ENCODE peak calls at places on chromosomes 1 and 21, in eight cellular contexts. One of them, this sample, is unnamed.

GRCh38 chr1:54803761-54804470 is 2.8 kb upstream of the TTC22 start:
- DNase-seq in GM23338: no peak
- DNase-seq in pancreas: no peak
- DNase-seq in thoracic aorta: no peak
- DNase-seq in right lobe of liver: peak; percentile 83
- DNase-seq in lower lobe of right lung: peak; percentile 26
- DNase-seq in HCT116: no peak
- DNase-seq in vagina: no peak
- DNase-seq in this sample: peak; percentile 66

GRCh38 chr1:241990040-241990439 is 8.9 kb downstream of the MAP1LC3C start:
- DNase-seq in GM23338: peak; percentile 47
- DNase-seq in pancreas: peak; percentile 55
- DNase-seq in thoracic aorta: peak; percentile 8
- DNase-seq in right lobe of liver: no peak
- DNase-seq in lower lobe of right lung: peak; percentile 61
- DNase-seq in HCT116: peak; percentile 76
- DNase-seq in vagina: no peak
- DNase-seq in this sample: peak; percentile 76

GRCh38 chr1:10598088-10598712 is 123.5 kb downstream of the PEX14 start:
- DNase-seq in GM23338: no peak
- DNase-seq in pancreas: no peak
- DNase-seq in thoracic aorta: no peak
- DNase-seq in right lobe of liver: no peak
- DNase-seq in lower lobe of right lung: no peak
- DNase-seq in HCT116: no peak
- DNase-seq in vagina: no peak
- DNase-seq in this sample: no peak

GRCh38 chr1:42747125-42747524 is 7.1 kb upstream of the CLDN19 start:
- DNase-seq in GM23338: peak; percentile 68
- DNase-seq in pancreas: peak; percentile 45
- DNase-seq in thoracic aorta: no peak
- DNase-seq in right lobe of liver: no peak
- DNase-seq in lower lobe of right lung: no peak
- DNase-seq in HCT116: no peak
- DNase-seq in vagina: no peak
- DNase-seq in this sample: no peak

GRCh38 chr1:224747578-224747977 is 131.5 kb downstream of the CNIH3 start:
- DNase-seq in GM23338: no peak
- DNase-seq in pancreas: no peak
- DNase-seq in thoracic aorta: no peak
- DNase-seq in right lobe of liver: no peak
- DNase-seq in lower lobe of right lung: no peak
- DNase-seq in HCT116: no peak
- DNase-seq in vagina: no peak
- DNase-seq in this sample: no peak

GRCh38 chr1:174799136-174799479 is 200.6 kb upstream of the CACYBP start:
- DNase-seq in GM23338: no peak
- DNase-seq in pancreas: no peak
- DNase-seq in thoracic aorta: no peak
- DNase-seq in right lobe of liver: no peak
- DNase-seq in lower lobe of right lung: no peak
- DNase-seq in HCT116: no peak
- DNase-seq in vagina: no peak
- DNase-seq in this sample: no peak

GRCh38 chr1:64915381-64916274 is 50.7 kb downstream of the JAK1 start:
- DNase-seq in GM23338: peak; percentile 40
- DNase-seq in pancreas: no peak
- DNase-seq in thoracic aorta: no peak
- DNase-seq in right lobe of liver: peak; percentile 73
- DNase-seq in lower lobe of right lung: no peak
- DNase-seq in HCT116: no peak
- DNase-seq in vagina: no peak
- DNase-seq in this sample: no peak

GRCh38 chr1:173064011-173064410 is 13.3 kb upstream of the TNFSF18 start:
- DNase-seq in GM23338: no peak
- DNase-seq in pancreas: no peak
- DNase-seq in thoracic aorta: no peak
- DNase-seq in right lobe of liver: no peak
- DNase-seq in lower lobe of right lung: no peak
- DNase-seq in HCT116: no peak
- DNase-seq in vagina: no peak
- DNase-seq in this sample: no peak

GRCh38 chr1:156705321-156705917 is at the start of gene CRABP2:
- DNase-seq in GM23338: peak; percentile 72
- DNase-seq in pancreas: peak; percentile 57
- DNase-seq in thoracic aorta: no peak
- DNase-seq in right lobe of liver: no peak
- DNase-seq in lower lobe of right lung: peak; percentile 57
- DNase-seq in HCT116: no peak
- DNase-seq in vagina: no peak
- DNase-seq in this sample: no peak

GRCh38 chr21:31873696-31874599 is 1.1 kb downstream of the HUNK start:
- DNase-seq in GM23338: peak; percentile 73
- DNase-seq in pancreas: peak; percentile 85
- DNase-seq in thoracic aorta: no peak
- DNase-seq in right lobe of liver: no peak
- DNase-seq in lower lobe of right lung: peak; percentile 57
- DNase-seq in HCT116: no peak
- DNase-seq in vagina: no peak
- DNase-seq in this sample: no peak

GRCh38 chr1:233802611-233803010 is 101.9 kb upstream of the SLC35F3 start:
- DNase-seq in GM23338: no peak
- DNase-seq in pancreas: no peak
- DNase-seq in thoracic aorta: no peak
- DNase-seq in right lobe of liver: no peak
- DNase-seq in lower lobe of right lung: no peak
- DNase-seq in HCT116: no peak
- DNase-seq in vagina: no peak
- DNase-seq in this sample: no peak
- H3K27ac ChIP-seq in GM23338: no peak overlapping the region
- H3K27ac ChIP-seq in pancreas: no peak overlapping the region
- H3K27ac ChIP-seq in thoracic aorta: no peak overlapping the region
- H3K27ac ChIP-seq in right lobe of liver: no peak overlapping the region
- H3K27ac ChIP-seq in lower lobe of right lung: no peak overlapping the region
- H3K27ac ChIP-seq in HCT116: no peak overlapping the region
- H3K27ac ChIP-seq in vagina: no peak overlapping the region
- H3K27ac ChIP-seq in this sample: no peak overlapping the region

DNA sequence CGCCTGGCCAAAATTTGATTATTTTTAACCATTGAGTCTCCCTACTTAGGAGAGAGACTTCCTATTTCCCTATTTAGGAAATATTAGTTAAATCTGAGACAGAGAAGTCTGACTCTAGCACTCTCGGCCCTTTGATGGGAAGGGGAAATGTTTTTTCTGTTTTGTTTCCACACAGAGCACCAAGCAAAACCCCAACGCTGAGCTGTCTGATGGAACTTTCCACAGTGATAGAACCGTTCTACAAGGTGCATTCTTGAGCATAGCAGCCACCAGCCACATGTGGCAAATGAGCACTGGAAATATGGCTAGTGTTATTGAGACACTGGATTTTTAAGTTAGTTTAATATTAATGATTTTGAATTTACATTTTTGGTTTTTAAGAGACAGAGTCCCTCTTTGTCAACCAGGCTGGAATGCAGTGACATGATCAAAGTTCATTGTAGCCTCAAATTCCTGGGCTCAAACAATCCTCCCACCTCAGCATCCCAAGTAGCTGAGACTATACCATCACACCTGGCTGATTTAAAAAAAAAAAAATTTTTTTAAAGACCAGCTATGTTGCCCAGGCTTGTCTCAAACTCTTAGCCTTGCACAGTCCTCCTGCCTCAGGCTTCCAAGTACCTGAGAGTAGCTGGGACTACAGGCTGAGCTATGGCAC is 77.3 kb upstream of the GALNT2 start:
- DNase-seq in GM23338: no peak
- DNase-seq in pancreas: no peak
- DNase-seq in thoracic aorta: no peak
- DNase-seq in right lobe of liver: no peak
- DNase-seq in lower lobe of right lung: no peak
- DNase-seq in HCT116: no peak
- DNase-seq in vagina: peak; percentile 16
- DNase-seq in this sample: no peak
- TF ChIP-seq CTCF in GM23338: no peak
- TF ChIP-seq CTCF in pancreas: no peak
- TF ChIP-seq CTCF in thoracic aorta: no peak
- TF ChIP-seq CTCF in right lobe of liver: no peak
- TF ChIP-seq CTCF in lower lobe of right lung: no peak
- TF ChIP-seq CTCF in HCT116: no peak
- TF ChIP-seq CTCF in vagina: no peak
- TF ChIP-seq CTCF in this sample: no peak

DNA sequence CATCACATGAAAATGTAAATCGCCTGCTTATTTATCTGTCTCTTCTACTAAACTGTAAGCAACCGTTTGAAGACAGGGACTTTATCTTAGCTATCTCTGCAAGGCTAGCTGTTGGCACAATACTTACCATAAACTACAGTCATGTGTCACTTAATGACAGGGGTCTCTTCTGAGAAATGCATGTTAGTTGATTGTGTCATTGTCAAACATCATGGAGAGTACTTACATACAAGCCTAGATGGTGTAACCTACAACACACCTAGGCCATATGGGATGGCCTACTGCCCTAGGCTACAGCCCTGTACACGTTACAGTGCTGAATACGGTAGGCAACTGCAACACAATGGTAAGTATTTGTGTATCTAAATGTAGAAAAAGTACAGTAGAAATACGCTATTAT is 267.9 kb downstream of the SDCCAG8 start:
- DNase-seq in GM23338: no peak
- DNase-seq in pancreas: no peak
- DNase-seq in thoracic aorta: no peak
- DNase-seq in right lobe of liver: no peak
- DNase-seq in lower lobe of right lung: no peak
- DNase-seq in HCT116: no peak
- DNase-seq in vagina: no peak
- DNase-seq in this sample: no peak
- H3K27ac ChIP-seq in GM23338: no peak overlapping the region
- H3K27ac ChIP-seq in pancreas: no peak overlapping the region
- H3K27ac ChIP-seq in thoracic aorta: no peak overlapping the region
- H3K27ac ChIP-seq in right lobe of liver: no peak overlapping the region
- H3K27ac ChIP-seq in lower lobe of right lung: no peak overlapping the region
- H3K27ac ChIP-seq in HCT116: no peak overlapping the region
- H3K27ac ChIP-seq in vagina: no peak overlapping the region
- H3K27ac ChIP-seq in this sample: no peak overlapping the region

GRCh38 chr1:204447736-204448135 is 36.1 kb upstream of the PPP1R15B start:
- DNase-seq in GM23338: no peak
- DNase-seq in pancreas: no peak
- DNase-seq in thoracic aorta: no peak
- DNase-seq in right lobe of liver: no peak
- DNase-seq in lower lobe of right lung: no peak
- DNase-seq in HCT116: no peak
- DNase-seq in vagina: no peak
- DNase-seq in this sample: no peak

GRCh38 chr1:204443871-204444581 is 32.4 kb upstream of the PPP1R15B start:
- DNase-seq in GM23338: no peak
- DNase-seq in pancreas: no peak
- DNase-seq in thoracic aorta: no peak
- DNase-seq in right lobe of liver: no peak
- DNase-seq in lower lobe of right lung: no peak
- DNase-seq in HCT116: no peak
- DNase-seq in vagina: no peak
- DNase-seq in this sample: no peak

GRCh38 chr1:204446413-204447111 is 34.9 kb upstream of the PPP1R15B start:
- DNase-seq in GM23338: peak; percentile 93
- DNase-seq in pancreas: peak; percentile 77
- DNase-seq in thoracic aorta: no peak
- DNase-seq in right lobe of liver: peak; percentile 74
- DNase-seq in lower lobe of right lung: peak; percentile 76
- DNase-seq in HCT116: no peak
- DNase-seq in vagina: no peak
- DNase-seq in this sample: no peak

GRCh38 chr1:204447220-204447619 is 35.6 kb upstream of the PPP1R15B start:
- DNase-seq in GM23338: no peak
- DNase-seq in pancreas: no peak
- DNase-seq in thoracic aorta: no peak
- DNase-seq in right lobe of liver: no peak
- DNase-seq in lower lobe of right lung: no peak
- DNase-seq in HCT116: no peak
- DNase-seq in vagina: no peak
- DNase-seq in this sample: no peak

GRCh38 chr1:204445860-204446412 is 34.3 kb upstream of the PPP1R15B start:
- DNase-seq in GM23338: peak; percentile 87
- DNase-seq in pancreas: peak; percentile 55
- DNase-seq in thoracic aorta: no peak
- DNase-seq in right lobe of liver: no peak
- DNase-seq in lower lobe of right lung: no peak
- DNase-seq in HCT116: no peak
- DNase-seq in vagina: no peak
- DNase-seq in this sample: no peak
- TF ChIP-seq CTCF in GM23338: peak; percentile 93
- TF ChIP-seq CTCF in pancreas: no peak
- TF ChIP-seq CTCF in thoracic aorta: no peak
- TF ChIP-seq CTCF in right lobe of liver: no peak
- TF ChIP-seq CTCF in lower lobe of right lung: no peak
- TF ChIP-seq CTCF in HCT116: peak; percentile 54
- TF ChIP-seq CTCF in vagina: no peak
- TF ChIP-seq CTCF in this sample: no peak

DNA sequence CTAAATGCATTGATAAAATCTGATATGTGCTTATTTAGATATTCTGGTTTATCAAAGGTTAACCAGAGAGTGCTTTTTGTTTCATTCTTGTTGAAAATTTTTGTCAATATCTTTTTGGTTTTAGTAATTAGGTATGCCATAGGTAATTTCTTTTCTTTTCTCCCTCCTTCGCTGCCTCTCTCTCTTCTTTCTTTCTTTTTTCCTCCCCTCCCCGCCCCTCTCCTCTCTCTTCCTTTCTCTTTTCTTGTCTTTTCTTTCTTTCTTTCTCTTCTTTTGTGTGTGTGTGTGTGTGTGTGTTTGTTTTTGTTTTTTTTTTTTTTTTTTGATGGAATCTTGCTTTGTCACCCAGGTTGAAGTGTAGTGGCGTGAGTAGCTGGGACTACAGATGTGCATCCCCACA is 14.4 kb upstream of the MACF1 start:
- DNase-seq in GM23338: no peak
- DNase-seq in pancreas: no peak
- DNase-seq in thoracic aorta: no peak
- DNase-seq in right lobe of liver: no peak
- DNase-seq in lower lobe of right lung: no peak
- DNase-seq in HCT116: no peak
- DNase-seq in vagina: no peak
- DNase-seq in this sample: no peak
- H3K27ac ChIP-seq in GM23338: peak overlapping the region; percentile 59
- H3K27ac ChIP-seq in pancreas: no peak overlapping the region
- H3K27ac ChIP-seq in thoracic aorta: peak overlapping the region; percentile 95
- H3K27ac ChIP-seq in right lobe of liver: no peak overlapping the region
- H3K27ac ChIP-seq in lower lobe of right lung: no peak overlapping the region
- H3K27ac ChIP-seq in HCT116: no peak overlapping the region
- H3K27ac ChIP-seq in vagina: no peak overlapping the region
- H3K27ac ChIP-seq in this sample: no peak overlapping the region

GRCh38 chr1:3515272-3515671 is 60.8 kb downstream of the ARHGEF16 start:
- DNase-seq in GM23338: no peak
- DNase-seq in pancreas: no peak
- DNase-seq in thoracic aorta: no peak
- DNase-seq in right lobe of liver: no peak
- DNase-seq in lower lobe of right lung: no peak
- DNase-seq in HCT116: no peak
- DNase-seq in vagina: no peak
- DNase-seq in this sample: no peak
- TF ChIP-seq CTCF in GM23338: no peak
- TF ChIP-seq CTCF in pancreas: no peak
- TF ChIP-seq CTCF in thoracic aorta: no peak
- TF ChIP-seq CTCF in right lobe of liver: no peak
- TF ChIP-seq CTCF in lower lobe of right lung: no peak
- TF ChIP-seq CTCF in HCT116: no peak
- TF ChIP-seq CTCF in vagina: no peak
- TF ChIP-seq CTCF in this sample: no peak

GRCh38 chr1:201709564-201710295 is 119.2 kb upstream of the IPO9 start:
- DNase-seq in GM23338: peak; percentile 87
- DNase-seq in pancreas: peak; percentile 73
- DNase-seq in thoracic aorta: no peak
- DNase-seq in right lobe of liver: no peak
- DNase-seq in lower lobe of right lung: peak; percentile 78
- DNase-seq in HCT116: peak; percentile 23
- DNase-seq in vagina: no peak
- DNase-seq in this sample: peak; percentile 82
- H3K27ac ChIP-seq in GM23338: no peak overlapping the region
- H3K27ac ChIP-seq in pancreas: no peak overlapping the region
- H3K27ac ChIP-seq in thoracic aorta: peak overlapping the region; percentile 97
- H3K27ac ChIP-seq in right lobe of liver: no peak overlapping the region
- H3K27ac ChIP-seq in lower lobe of right lung: no peak overlapping the region
- H3K27ac ChIP-seq in HCT116: no peak overlapping the region
- H3K27ac ChIP-seq in vagina: peak overlapping the region; percentile 95
- H3K27ac ChIP-seq in this sample: peak overlapping the region; percentile 15